ENCODE peak calls at places on chromosomes 12 and 14, in six cellular contexts. One of them, this sample, is unnamed.

GRCh38 chr12:44852483-44852882 is 23.6 kb downstream of the NELL2 start:
- DNase-seq in T-helper 9 cell: no peak
- DNase-seq in keratinocyte: no peak
- DNase-seq in HT-29: no peak
- DNase-seq in CD4-positive, CD25-positive, alpha-beta regulatory T cell: no peak
- DNase-seq in GM04504: no peak
- DNase-seq in this sample: no peak

GRCh38 chr12:111753144-111753881 is 13.4 kb upstream of the ALDH2 start:
- DNase-seq in T-helper 9 cell: no peak
- DNase-seq in keratinocyte: no peak
- DNase-seq in HT-29: peak; percentile 73
- DNase-seq in CD4-positive, CD25-positive, alpha-beta regulatory T cell: no peak
- DNase-seq in GM04504: no peak
- DNase-seq in this sample: no peak

GRCh38 chr12:65113621-65114035 is 7.5 kb downstream of the WIF1 start:
- DNase-seq in T-helper 9 cell: no peak
- DNase-seq in keratinocyte: no peak
- DNase-seq in HT-29: peak; percentile 63
- DNase-seq in CD4-positive, CD25-positive, alpha-beta regulatory T cell: no peak
- DNase-seq in GM04504: no peak
- DNase-seq in this sample: no peak

GRCh38 chr14:33768458-33768830 is 182.4 kb downstream of the EGLN3 start:
- DNase-seq in T-helper 9 cell: no peak
- DNase-seq in keratinocyte: no peak
- DNase-seq in HT-29: no peak
- DNase-seq in CD4-positive, CD25-positive, alpha-beta regulatory T cell: no peak
- DNase-seq in GM04504: no peak
- DNase-seq in this sample: no peak

GRCh38 chr12:121038861-121039654 is at the start of gene OASL:
- DNase-seq in T-helper 9 cell: peak; percentile 53
- DNase-seq in keratinocyte: no peak
- DNase-seq in HT-29: peak; percentile 47
- DNase-seq in CD4-positive, CD25-positive, alpha-beta regulatory T cell: peak; percentile 68
- DNase-seq in GM04504: peak; percentile 43
- DNase-seq in this sample: peak; percentile 80

GRCh38 chr12:81888961-81889360 is 129.8 kb upstream of the PPFIA2 start:
- DNase-seq in T-helper 9 cell: no peak
- DNase-seq in keratinocyte: no peak
- DNase-seq in HT-29: no peak
- DNase-seq in CD4-positive, CD25-positive, alpha-beta regulatory T cell: no peak
- DNase-seq in GM04504: no peak
- DNase-seq in this sample: no peak

GRCh38 chr12:125218952-125219351 is 153.7 kb downstream of the AACS start:
- DNase-seq in T-helper 9 cell: no peak
- DNase-seq in keratinocyte: no peak
- DNase-seq in HT-29: no peak
- DNase-seq in CD4-positive, CD25-positive, alpha-beta regulatory T cell: no peak
- DNase-seq in GM04504: no peak
- DNase-seq in this sample: no peak

GRCh38 chr12:124311292-124312109 is 16.6 kb downstream of the RFLNA start:
- DNase-seq in T-helper 9 cell: no peak
- DNase-seq in keratinocyte: no peak
- DNase-seq in HT-29: no peak
- DNase-seq in CD4-positive, CD25-positive, alpha-beta regulatory T cell: no peak
- DNase-seq in GM04504: no peak
- DNase-seq in this sample: no peak

GRCh38 chr12:46590991-46591703 is 218.6 kb upstream of the SLC38A2 start:
- DNase-seq in T-helper 9 cell: no peak
- DNase-seq in keratinocyte: no peak
- DNase-seq in HT-29: no peak
- DNase-seq in CD4-positive, CD25-positive, alpha-beta regulatory T cell: no peak
- DNase-seq in GM04504: no peak
- DNase-seq in this sample: no peak

GRCh38 chr12:7091660-7092228 is 501 bp downstream of the C1R start:
- DNase-seq in T-helper 9 cell: no peak
- DNase-seq in keratinocyte: no peak
- DNase-seq in HT-29: no peak
- DNase-seq in CD4-positive, CD25-positive, alpha-beta regulatory T cell: no peak
- DNase-seq in GM04504: no peak
- DNase-seq in this sample: no peak

GRCh38 chr12:116434155-116435065 is 124.8 kb upstream of the MAP1LC3B2 start:
- DNase-seq in T-helper 9 cell: no peak
- DNase-seq in keratinocyte: peak; percentile 32
- DNase-seq in HT-29: peak; percentile 52
- DNase-seq in CD4-positive, CD25-positive, alpha-beta regulatory T cell: no peak
- DNase-seq in GM04504: peak; percentile 92
- DNase-seq in this sample: no peak

GRCh38 chr12:18753481-18754117 is 15.7 kb downstream of the CAPZA3 start:
- DNase-seq in T-helper 9 cell: no peak
- DNase-seq in keratinocyte: no peak
- DNase-seq in HT-29: no peak
- DNase-seq in CD4-positive, CD25-positive, alpha-beta regulatory T cell: no peak
- DNase-seq in GM04504: no peak
- DNase-seq in this sample: no peak

GRCh38 chr12:103495783-103496456 is at the start of gene C12orf42:
- DNase-seq in T-helper 9 cell: no peak
- DNase-seq in keratinocyte: no peak
- DNase-seq in HT-29: peak; percentile 38
- DNase-seq in CD4-positive, CD25-positive, alpha-beta regulatory T cell: no peak
- DNase-seq in GM04504: peak; percentile 3
- DNase-seq in this sample: no peak

GRCh38 chr12:90801776-90802175 is 153.2 kb downstream of the CCER1 start:
- DNase-seq in T-helper 9 cell: no peak
- DNase-seq in keratinocyte: no peak
- DNase-seq in HT-29: no peak
- DNase-seq in CD4-positive, CD25-positive, alpha-beta regulatory T cell: no peak
- DNase-seq in GM04504: peak; percentile 9
- DNase-seq in this sample: peak; percentile 1

GRCh38 chr12:60684988-60685655 is 1089.3 kb downstream of the SLC16A7 start:
- DNase-seq in T-helper 9 cell: no peak
- DNase-seq in keratinocyte: no peak
- DNase-seq in HT-29: no peak
- DNase-seq in CD4-positive, CD25-positive, alpha-beta regulatory T cell: no peak
- DNase-seq in GM04504: no peak
- DNase-seq in this sample: no peak

This sample was measured in epithelial cell of prostate.